ENCODE peak calls at places on chromosomes 5 and 9, in eight cellular contexts. P is nephron progenitor cell; G is fibroblast of mammary gland; W is CD4-positive, alpha-beta T cell; J is RWPE1; Y is kidney epithelial cell; F is neural crest cell; V is heart left ventricle. H is an unnamed sample.

GRCh38 chr5:93519737-93520136 is 61.3 kb downstream of the NR2F1-AS1 start:
- DNase-seq in P (no peak), G (peak), W (no peak), J (no peak), Y (no peak), F (no peak), V (no peak), H (no peak)

GRCh38 chr5:95925939-95926338 is 35.7 kb downstream of the ELL2 start:
- DNase-seq in P (no peak), G (no peak), W (no peak), J (no peak), Y (no peak), F (no peak), V (no peak), H (no peak)

GRCh38 chr9:93771276-93771675 is 183.9 kb downstream of the BARX1 start:
- DNase-seq in P (no peak), G (no peak), W (no peak), J (no peak), Y (no peak), F (no peak), V (no peak), H (no peak)

GRCh38 chr5:100464418-100464817 is 70.8 kb upstream of the FAM174A start:
- DNase-seq in P (no peak), G (peak), W (no peak), J (no peak), Y (peak), F (no peak), V (no peak), H (no peak)

GRCh38 chr5:127705120-127705892 is 2.1 kb downstream of the CCDC192 start:
- DNase-seq in P (no peak), G (peak), W (no peak), J (peak), Y (peak), F (no peak), V (no peak), H (no peak)

GRCh38 chr5:56455417-56455816 is 222.3 kb upstream of the ANKRD55 start:
- DNase-seq in P (no peak), G (no peak), W (no peak), J (no peak), Y (no peak), F (no peak), V (no peak), H (no peak)

GRCh38 chr9:132834343-132834742 is 43.7 kb downstream of the AK8 start:
- DNase-seq in P (no peak), G (no peak), W (no peak), J (peak), Y (no peak), F (no peak), V (no peak), H (no peak)

GRCh38 chr9:71766663-71767062 is 1.6 kb downstream of the CEMIP2 start:
- DNase-seq in P (no peak), G (no peak), W (no peak), J (no peak), Y (no peak), F (no peak), V (no peak), H (no peak)

GRCh38 chr9:81868145-81868544 is 60.1 kb upstream of the SPATA31D4 start:
- DNase-seq in P (no peak), G (peak), W (no peak), J (no peak), Y (no peak), F (no peak), V (no peak), H (no peak)

DNA sequence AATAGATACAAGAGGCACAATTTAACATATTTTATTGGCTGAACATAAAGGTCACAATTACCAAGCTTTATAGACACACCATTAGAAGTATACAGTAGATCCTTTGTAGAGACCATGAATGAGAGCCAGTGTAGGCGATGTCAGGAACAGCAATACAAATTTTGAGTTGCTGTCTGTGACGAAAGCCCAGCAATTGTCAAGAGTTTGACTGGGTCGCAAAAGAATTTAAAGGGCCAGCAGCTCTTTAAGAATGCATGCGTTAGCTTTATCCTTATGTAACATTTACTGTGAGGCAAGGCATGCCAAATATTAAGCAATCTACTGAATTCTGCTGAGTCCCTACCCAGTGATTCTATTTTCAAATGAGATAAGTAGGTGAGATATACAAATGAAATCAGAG is 236.9 kb downstream of the ARRDC3 start:
- DNase-seq in P (no peak), G (no peak), W (no peak), J (no peak), Y (no peak), F (no peak), V (no peak), H (no peak)
- TF ChIP-seq CTCF in P (no peak), G (no peak), W (no peak), J (no peak), Y (no peak), F (no peak), V (no peak), H (no peak)

GRCh38 chr9:130088056-130088455 is 34.4 kb downstream of the GPR107 start:
- DNase-seq in P (no peak), G (no peak), W (no peak), J (no peak), Y (no peak), F (no peak), V (no peak), H (no peak)

GRCh38 chr9:130089141-130089540 is 35.4 kb downstream of the GPR107 start:
- DNase-seq in P (no peak), G (no peak), W (no peak), J (no peak), Y (no peak), F (no peak), V (no peak), H (no peak)

GRCh38 chr9:130095872-130096271 is 42.2 kb downstream of the GPR107 start:
- DNase-seq in P (no peak), G (no peak), W (no peak), J (no peak), Y (no peak), F (no peak), V (no peak), H (no peak)

GRCh38 chr9:130090915-130091314 is 37.2 kb downstream of the GPR107 start:
- DNase-seq in P (no peak), G (no peak), W (no peak), J (no peak), Y (no peak), F (no peak), V (no peak), H (no peak)
- TF ChIP-seq CTCF in P (no peak), G (no peak), W (no peak), J (no peak), Y (no peak), F (peak), V (no peak), H (no peak)

GRCh38 chr5:78760411-78761169 is 112.0 kb upstream of the LHFPL2 start:
- DNase-seq in P (no peak), G (no peak), W (no peak), J (no peak), Y (no peak), F (no peak), V (no peak), H (no peak)
- TF ChIP-seq CTCF in P (no peak), G (peak), W (no peak), J (no peak), Y (peak), F (peak), V (no peak), H (no peak)

GRCh38 chr5:22938373-22938772 is 85.2 kb upstream of the CDH12 start:
- DNase-seq in P (no peak), G (no peak), W (no peak), J (no peak), Y (no peak), F (no peak), V (no peak), H (no peak)
- TF ChIP-seq CTCF in P (no peak), G (no peak), W (no peak), J (no peak), Y (no peak), F (no peak), V (no peak), H (no peak)

GRCh38 chr5:10800852-10801251 is 39.8 kb upstream of the DAP start:
- DNase-seq in P (no peak), G (no peak), W (no peak), J (no peak), Y (no peak), F (no peak), V (no peak), H (no peak)

GRCh38 chr5:10797246-10797645 is 36.2 kb upstream of the DAP start:
- DNase-seq in P (no peak), G (peak), W (no peak), J (peak), Y (no peak), F (no peak), V (no peak), H (no peak)

GRCh38 chr5:10801931-10802674 is 41.1 kb upstream of the DAP start:
- DNase-seq in P (no peak), G (peak), W (no peak), J (no peak), Y (no peak), F (no peak), V (no peak), H (no peak)
- TF ChIP-seq CTCF in P (no peak), G (peak), W (no peak), J (no peak), Y (no peak), F (no peak), V (peak), H (no peak)

GRCh38 chr5:139711067-139711851 is 63.1 kb downstream of the CXXC5 start:
- DNase-seq in P (peak), G (peak), W (peak), J (peak), Y (no peak), F (peak), V (no peak), H (peak)
- TF ChIP-seq CTCF in P (no peak), G (peak), W (no peak), J (no peak), Y (peak), F (peak), V (peak), H (peak)

GRCh38 chr5:1153428-1153827 is 41.6 kb upstream of the SLC12A7 start:
- DNase-seq in P (no peak), G (no peak), W (no peak), J (no peak), Y (no peak), F (no peak), V (no peak), H (no peak)
- TF ChIP-seq CTCF in P (no peak), G (no peak), W (no peak), J (no peak), Y (no peak), F (no peak), V (no peak), H (no peak)

GRCh38 chr9:126293522-126293889 is 33.1 kb upstream of the MVB12B start:
- DNase-seq in P (no peak), G (no peak), W (no peak), J (no peak), Y (no peak), F (no peak), V (no peak), H (no peak)
- TF ChIP-seq CTCF in P (no peak), G (no peak), W (no peak), J (no peak), Y (peak), F (peak), V (no peak), H (no peak)

H was measured in mesothelial cell of epicardium.